ENCODE peak calls at places on chromosomes 5 and 9, in eight cellular contexts. U, I, E, H, A, O, S and C are unnamed samples.

GRCh38 chr5:150398432-150399157 is 14.1 kb downstream of the CD74 start:
- DNase-seq in H (no peak), S (no peak), A (no peak), I (no peak), O (no peak), U (no peak), E (no peak), C (no peak)

GRCh38 chr5:73938938-73939320 is 312.9 kb downstream of the ARHGEF28 start:
- DNase-seq in I (no peak), S (no peak), H (no peak), U (no peak), A (no peak), E (no peak), O (no peak), C (peak; percentile 32)

GRCh38 chr9:108894225-108894997 is 32.3 kb downstream of the ACTL7A start:
- DNase-seq in O (no peak), H (no peak), I (no peak), E (no peak), A (no peak), U (no peak), S (no peak), C (no peak)

GRCh38 chr9:125436613-125437443 is 175.2 kb downstream of the GAPVD1 start:
- DNase-seq in S (no peak), E (no peak), O (peak; percentile 51), H (no peak), I (no peak), A (no peak), U (no peak), C (no peak)

GRCh38 chr5:124806026-124806856 is 59.8 kb upstream of the ZNF608 start:
- DNase-seq in S (peak; percentile 81), I (peak; percentile 68), H (peak; percentile 21), U (peak; percentile 20), E (no peak), A (peak; percentile 88), O (peak; percentile 94), C (peak; percentile 93)

GRCh38 chr5:66661149-66661548 is 65.0 kb downstream of the MAST4 start:
- DNase-seq in H (no peak), S (peak; percentile 9), E (no peak), A (no peak), U (no peak), I (peak; percentile 57), O (no peak), C (peak; percentile 18)

GRCh38 chr9:16879416-16879815 is 8.9 kb upstream of the BNC2 start:
- DNase-seq in O (no peak), E (no peak), U (peak; percentile 35), S (peak; percentile 42), A (no peak), I (no peak), H (no peak), C (no peak)

GRCh38 chr5:33726422-33727165 is 165.2 kb downstream of the ADAMTS12 start:
- DNase-seq in I (no peak), U (peak; percentile 19), H (no peak), O (no peak), E (no peak), S (peak; percentile 55), A (peak; percentile 42), C (peak; percentile 24)

GRCh38 chr5:36897616-36898015 is 21.0 kb downstream of the NIPBL start:
- DNase-seq in E (no peak), S (peak; percentile 80), U (no peak), I (no peak), A (no peak), O (no peak), H (no peak), C (no peak)

GRCh38 chr9:134208981-134209725 is 44.8 kb upstream of the RNU6ATAC start:
- DNase-seq in H (no peak), O (no peak), E (no peak), I (peak; percentile 43), A (no peak), U (no peak), S (no peak), C (no peak)

GRCh38 chr5:57231607-57232006 is 57.7 kb downstream of the GPBP1 start:
- DNase-seq in U (no peak), A (no peak), O (no peak), E (no peak), H (no peak), S (peak; percentile 60), I (no peak), C (peak; percentile 8)

GRCh38 chr9:82466616-82467251 is 478.2 kb downstream of the SPATA31D1 start:
- DNase-seq in A (no peak), U (peak; percentile 29), E (no peak), O (peak; percentile 65), S (peak; percentile 4), H (no peak), I (no peak), C (no peak)

GRCh38 chr9:89999534-90000370 is 394.9 kb downstream of the GADD45G start:
- DNase-seq in E (no peak), S (peak; percentile 55), A (no peak), O (peak; percentile 88), U (peak; percentile 35), H (no peak), I (peak; percentile 87), C (peak; percentile 40)

GRCh38 chr5:74415695-74416102 is 224.8 kb downstream of the ENC1 start:
- DNase-seq in H (no peak), S (no peak), E (no peak), U (no peak), I (no peak), A (no peak), O (no peak), C (peak; percentile 9)

GRCh38 chr5:40570408-40571129 is 109.1 kb upstream of the PTGER4 start:
- DNase-seq in H (no peak), I (no peak), O (no peak), U (peak; percentile 82), S (peak; percentile 90), E (peak; percentile 78), A (peak; percentile 68), C (peak; percentile 76)

GRCh38 chr5:132487841-132488555 is 2.6 kb downstream of the IRF1 start:
- DNase-seq in H (no peak), S (no peak), E (no peak), A (no peak), I (no peak), U (no peak), O (no peak), C (no peak)

DNA sequence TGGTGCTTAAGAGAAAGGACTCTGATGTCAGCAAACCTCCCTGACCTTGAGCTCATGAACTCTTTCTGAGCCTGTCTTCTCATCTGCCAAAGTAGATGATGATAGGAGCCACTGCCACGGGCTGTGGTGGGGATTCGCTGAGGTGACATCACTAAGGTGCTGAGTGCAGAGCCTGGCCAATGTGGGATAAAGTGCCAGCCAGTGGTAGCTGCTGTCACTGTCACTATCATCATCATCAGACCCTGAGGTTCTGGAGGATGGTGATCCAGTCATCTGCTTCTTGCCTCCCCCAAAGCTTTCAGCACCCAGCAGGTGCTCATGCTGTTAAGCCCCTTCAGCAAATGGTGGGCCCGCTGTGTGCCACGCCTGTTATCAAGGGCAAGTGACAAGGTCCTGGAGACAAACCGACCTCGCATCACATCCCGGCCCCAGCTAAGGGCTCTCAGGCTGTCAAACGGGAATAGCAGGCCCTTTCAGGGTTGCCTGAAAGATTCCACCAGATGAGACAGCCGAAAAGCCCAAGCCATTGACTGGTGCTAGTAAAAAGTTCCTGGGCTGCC is 6.4 kb downstream of the FPGS start:
- DNase-seq in S (no peak), U (no peak), I (no peak), E (no peak), H (no peak), O (peak; percentile 43), A (no peak), C (no peak)
- H3K4me3 ChIP-seq in S (no peak overlapping the region), U (no peak overlapping the region), I (no peak overlapping the region), E (no peak overlapping the region), H (no peak overlapping the region), O (no peak overlapping the region), A (no peak overlapping the region), C (no peak overlapping the region)

DNA sequence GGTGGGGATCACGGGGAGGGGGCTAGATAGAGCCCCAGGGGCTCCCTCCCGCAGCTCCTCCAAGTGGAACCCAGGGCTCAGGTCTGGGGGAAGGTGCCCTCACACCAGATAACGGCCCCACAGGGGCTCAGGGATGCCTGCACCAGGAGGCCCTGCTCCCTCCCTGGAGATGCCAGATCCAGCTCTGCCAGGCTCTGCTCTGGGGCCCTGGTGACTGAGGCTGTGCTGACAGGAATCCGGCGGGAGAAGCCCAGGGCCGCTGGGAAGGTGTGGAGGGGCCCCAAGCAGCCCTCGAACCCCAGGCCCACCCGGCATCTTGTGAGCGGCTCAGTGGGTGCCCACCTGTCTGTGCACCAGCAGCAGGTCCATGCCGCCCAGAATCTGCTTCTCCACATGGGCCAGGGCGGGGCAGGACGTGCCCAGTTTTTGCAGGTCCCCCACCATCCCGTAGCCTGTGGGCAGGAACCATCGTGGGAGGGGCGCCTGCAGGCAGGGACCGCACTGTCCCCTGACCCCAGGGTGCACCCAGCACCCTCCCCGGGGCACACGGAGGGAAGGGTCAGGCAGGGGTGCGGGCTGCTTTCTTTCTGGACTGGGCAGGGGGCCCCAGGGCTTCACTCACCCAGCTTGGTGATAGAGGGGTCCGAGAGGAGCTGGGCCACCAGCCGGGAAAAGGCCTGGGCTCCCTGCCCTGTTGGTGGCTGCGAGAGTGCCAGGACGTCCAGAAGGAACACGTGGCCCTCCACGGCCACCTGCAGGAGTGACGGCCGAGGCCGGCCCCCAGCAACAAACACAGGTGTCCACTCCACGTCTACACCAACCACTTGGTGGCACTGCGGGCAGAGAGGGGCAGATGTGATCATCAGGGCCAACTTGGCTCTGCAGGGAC is 48.9 kb upstream of the NRARP start:
- DNase-seq in U (peak; percentile 2), A (no peak), H (no peak), I (no peak), E (no peak), S (no peak), O (no peak), C (no peak)
- TF ChIP-seq CTCF in U (peak; percentile 38), A (no peak), H (no peak), I (no peak), E (no peak), S (no peak), O (no peak), C (peak; percentile 3)

GRCh38 chr9:7828344-7828743 is 28.8 kb upstream of the DMAC1 start:
- DNase-seq in E (no peak), O (no peak), A (no peak), U (no peak), S (no peak), I (no peak), H (no peak), C (no peak)
- H3K27me3 ChIP-seq in E (no peaks in the 10 kb centered on the region), O (no peaks in the 10 kb centered on the region), A (no peaks in the 10 kb centered on the region), U (no peaks in the 10 kb centered on the region), S (no peaks in the 10 kb centered on the region), I (no peaks in the 10 kb centered on the region), H (no peaks in the 10 kb centered on the region), C (no peaks in the 10 kb centered on the region)

GRCh38 chr9:136202449-136203405 is 2.2 kb downstream of the LHX3 start:
- DNase-seq in E (no peak), O (no peak), A (no peak), U (no peak), S (no peak), H (no peak), I (no peak), C (no peak)

GRCh38 chr9:136200424-136200823 is 4.5 kb downstream of the LHX3 start:
- DNase-seq in O (no peak), U (no peak), H (no peak), A (no peak), S (no peak), I (no peak), E (no peak), C (no peak)

GRCh38 chr9:136201174-136201573 is 3.8 kb downstream of the LHX3 start:
- DNase-seq in I (no peak), S (no peak), E (no peak), O (no peak), U (no peak), A (no peak), H (no peak), C (no peak)

GRCh38 chr9:136203406-136204085 is 1.4 kb downstream of the LHX3 start:
- DNase-seq in S (no peak), H (no peak), O (no peak), I (no peak), U (no peak), E (no peak), A (no peak), C (no peak)

GRCh38 chr9:136201609-136202448 is 3.1 kb downstream of the LHX3 start:
- DNase-seq in I (no peak), A (no peak), O (peak; percentile 84), U (no peak), E (no peak), H (peak; percentile 84), S (no peak), C (no peak)
- H3K4me3 ChIP-seq in I (no peak overlapping the region), A (no peak overlapping the region), O (no peak overlapping the region), U (no peak overlapping the region), E (no peak overlapping the region), H (no peak overlapping the region), S (no peak overlapping the region), C (no peak overlapping the region)